ENCODE peak calls at places on chromosome 7, in seven cellular contexts. D, W, Y, J, A, I and E are unnamed samples.
A peak's percentile ranks its signal among the peaks of the same experiment; 100 is the strongest.

GRCh38 chr7:105885386-105886111 is 9.2 kb upstream of the ATXN7L1 start:
- DNase-seq in D (peak; percentile 19), W (no peak), Y (no peak), J (no peak), A (no peak), I (no peak), E (peak; percentile 14)

GRCh38 chr7:11847336-11847735 is 15.3 kb upstream of the THSD7A start:
- DNase-seq in D (peak; percentile 47), W (peak; percentile 69), Y (no peak), J (no peak), A (no peak), I (no peak), E (no peak)

GRCh38 chr7:155289949-155290501 is 7.7 kb upstream of the INSIG1 start:
- DNase-seq in D (no peak), W (no peak), Y (no peak), J (no peak), A (no peak), I (no peak), E (no peak)

GRCh38 chr7:6165521-6166325 is 106.7 kb downstream of the CYTH3 start:
- DNase-seq in D (no peak), W (no peak), Y (no peak), J (no peak), A (no peak), I (no peak), E (no peak)

GRCh38 chr7:140403878-140404564 is at the start of gene RAB19:
- DNase-seq in D (no peak), W (no peak), Y (no peak), J (no peak), A (no peak), I (no peak), E (peak; percentile 75)

GRCh38 chr7:156735861-156736260 is 95.3 kb downstream of the RNF32 start:
- DNase-seq in D (peak; percentile 61), W (no peak), Y (no peak), J (no peak), A (no peak), I (no peak), E (no peak)

GRCh38 chr7:152050547-152050971 is 25.1 kb downstream of the GALNT11 start:
- DNase-seq in D (peak; percentile 50), W (peak; percentile 62), Y (no peak), J (no peak), A (peak; percentile 15), I (no peak), E (no peak)

GRCh38 chr7:37284805-37285211 is 163.9 kb downstream of the ELMO1 start:
- DNase-seq in D (no peak), W (peak; percentile 6), Y (peak; percentile 35), J (peak; percentile 82), A (no peak), I (no peak), E (peak; percentile 62)

GRCh38 chr7:148535227-148535626 is 55.3 kb upstream of the C7orf33 start:
- DNase-seq in D (peak; percentile 17), W (no peak), Y (no peak), J (no peak), A (no peak), I (no peak), E (peak; percentile 15)

GRCh38 chr7:151453326-151453791 is 13.4 kb upstream of the CRYGN start:
- DNase-seq in D (no peak), W (no peak), Y (no peak), J (peak; percentile 56), A (peak; percentile 21), I (no peak), E (peak; percentile 8)

GRCh38 chr7:86598721-86599120 is 45.0 kb upstream of the GRM3 start:
- DNase-seq in D (no peak), W (no peak), Y (no peak), J (no peak), A (no peak), I (no peak), E (no peak)

GRCh38 chr7:85456254-85456653 is 269.4 kb upstream of the SEMA3D start:
- DNase-seq in D (no peak), W (no peak), Y (no peak), J (no peak), A (no peak), I (no peak), E (no peak)

GRCh38 chr7:39271386-39271785 is 293.7 kb downstream of the POU6F2 start:
- DNase-seq in D (peak; percentile 13), W (peak; percentile 7), Y (no peak), J (no peak), A (peak; percentile 15), I (no peak), E (peak; percentile 22)

GRCh38 chr7:135512135-135512887 is 2.4 kb upstream of the CNOT4 start:
- DNase-seq in D (peak; percentile 84), W (peak; percentile 76), Y (peak; percentile 59), J (peak; percentile 26), A (peak; percentile 67), I (no peak), E (no peak)

GRCh38 chr7:75977741-75978140 is 16.7 kb downstream of the TMEM120A start:
- DNase-seq in D (peak; percentile 53), W (peak; percentile 67), Y (no peak), J (peak; percentile 74), A (peak; percentile 38), I (no peak), E (no peak)

DNA sequence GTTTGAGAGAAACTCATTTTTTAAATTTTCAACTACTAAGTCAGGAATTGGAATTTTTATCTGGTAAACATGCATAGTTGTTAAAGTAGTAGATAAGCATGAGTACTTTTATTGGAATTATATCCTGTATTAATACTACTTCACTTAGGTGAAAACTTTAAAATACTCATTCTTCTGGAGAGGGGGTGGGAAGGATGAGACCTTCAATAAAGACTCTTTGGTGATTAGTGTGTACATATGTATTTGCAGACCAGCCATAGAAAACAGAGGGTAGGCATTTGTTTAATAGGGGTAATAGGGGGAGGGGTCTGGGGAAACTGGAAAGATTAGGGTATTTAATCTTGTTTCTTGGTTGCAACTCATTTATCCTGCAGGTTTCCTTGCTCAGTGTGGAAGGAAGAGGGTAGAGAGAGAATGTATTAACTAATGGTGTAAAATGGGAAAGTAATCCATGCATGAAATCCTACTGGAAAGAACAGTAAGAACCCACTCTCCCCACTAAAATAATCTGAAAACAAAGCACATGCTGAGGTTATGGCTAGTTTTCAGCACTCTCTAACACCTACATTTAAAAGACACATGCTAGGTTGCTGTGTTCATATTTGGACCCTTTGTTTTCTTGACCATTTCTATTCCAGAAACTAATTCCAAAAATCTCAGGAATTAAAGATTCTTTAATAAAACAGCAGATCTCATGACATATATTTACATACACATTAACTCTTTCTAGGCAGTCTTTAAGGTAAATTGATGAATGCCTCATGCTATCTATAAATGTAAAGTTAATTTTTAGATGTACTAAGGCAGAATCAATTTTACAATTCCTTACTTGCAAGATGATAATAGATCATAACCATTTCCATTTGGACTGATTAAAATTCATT is 6.2 kb upstream of the IGF2BP3 start:
- DNase-seq in D (no peak), W (no peak), Y (no peak), J (no peak), A (no peak), I (no peak), E (no peak)
- H3K4me3 ChIP-seq in D (no peak overlapping the region), W (no peak overlapping the region), Y (peak overlapping the region; percentile 6), J (no peak overlapping the region), A (no peak overlapping the region), I (no peak overlapping the region), E (no peak overlapping the region)

GRCh38 chr7:1321411-1322239 is 89.0 kb downstream of the UNCX start:
- DNase-seq in D (no peak), W (no peak), Y (no peak), J (no peak), A (no peak), I (no peak), E (no peak)
- H3K4me3 ChIP-seq in D (no peak overlapping the region), W (no peak overlapping the region), Y (no peak overlapping the region), J (no peak overlapping the region), A (no peak overlapping the region), I (no peak overlapping the region), E (no peak overlapping the region)

GRCh38 chr7:27109533-27110162 is 7.2 kb upstream of the HOXA2 start:
- DNase-seq in D (no peak), W (no peak), Y (no peak), J (peak; percentile 40), A (no peak), I (no peak), E (no peak)
- H3K4me3 ChIP-seq in D (no peak overlapping the region), W (no peak overlapping the region), Y (no peak overlapping the region), J (no peak overlapping the region), A (no peak overlapping the region), I (no peak overlapping the region), E (no peak overlapping the region)

GRCh38 chr7:116355423-116355765 is 144.1 kb upstream of the CAV2 start:
- DNase-seq in D (no peak), W (no peak), Y (no peak), J (no peak), A (no peak), I (no peak), E (no peak)
- H3K4me3 ChIP-seq in D (peak overlapping the region; percentile 21), W (peak overlapping the region; percentile 33), Y (peak overlapping the region; percentile 49), J (peak overlapping the region; percentile 0), A (peak overlapping the region; percentile 68), I (peak overlapping the region; percentile 21), E (no peak overlapping the region)

GRCh38 chr7:100965051-100965722 is 4.2 kb upstream of the MUC12 start:
- DNase-seq in D (no peak), W (no peak), Y (no peak), J (no peak), A (no peak), I (no peak), E (no peak)
- H3K4me3 ChIP-seq in D (no peak overlapping the region), W (no peak overlapping the region), Y (peak overlapping the region; percentile 53), J (no peak overlapping the region), A (no peak overlapping the region), I (no peak overlapping the region), E (peak overlapping the region; percentile 0)

DNA sequence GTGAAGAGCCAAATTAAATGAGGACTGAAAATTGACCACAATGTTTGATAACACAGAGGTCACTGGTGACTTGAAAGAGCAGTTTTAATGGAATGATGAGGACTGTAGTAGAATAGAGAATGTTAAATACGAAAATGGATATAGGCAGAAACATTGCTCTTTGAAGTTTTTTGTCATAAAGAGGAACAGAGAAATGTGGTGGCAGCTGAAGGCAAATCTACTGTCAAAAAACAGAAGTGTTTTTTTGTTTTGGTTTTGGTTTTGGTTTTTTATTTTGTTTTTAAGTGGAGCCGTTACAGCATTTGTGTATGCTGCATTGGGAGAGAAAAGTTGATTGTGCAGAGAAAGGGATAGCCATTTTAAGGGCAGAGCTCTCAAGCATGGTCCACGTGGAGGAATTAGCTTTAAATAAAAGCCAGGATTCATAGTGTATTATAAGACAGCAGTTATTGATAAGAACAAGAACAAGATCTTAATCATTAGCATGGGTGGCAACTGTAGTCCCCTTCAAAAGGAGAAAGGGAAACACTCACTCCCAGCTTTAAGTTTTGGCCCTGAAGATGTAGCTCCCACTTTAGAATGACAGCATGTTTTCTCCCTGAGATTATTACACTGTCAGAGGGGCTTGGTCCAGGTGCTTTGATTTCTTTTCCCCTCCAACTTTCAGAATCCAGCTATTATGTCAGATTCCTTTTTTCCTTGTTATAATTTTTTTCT is 156.7 kb upstream of the BET1 start:
- DNase-seq in D (no peak), W (no peak), Y (no peak), J (no peak), A (no peak), I (no peak), E (no peak)
- H3K4me3 ChIP-seq in D (no peak overlapping the region), W (no peak overlapping the region), Y (no peak overlapping the region), J (no peak overlapping the region), A (no peak overlapping the region), I (no peak overlapping the region), E (no peak overlapping the region)

GRCh38 chr7:96903906-96904305 is 101.4 kb upstream of the DLX6 start:
- DNase-seq in D (no peak), W (no peak), Y (no peak), J (no peak), A (no peak), I (no peak), E (no peak)

GRCh38 chr7:96899108-96899507 is 106.2 kb upstream of the DLX6 start:
- DNase-seq in D (no peak), W (no peak), Y (no peak), J (no peak), A (no peak), I (no peak), E (no peak)

GRCh38 chr7:96901822-96902412 is 103.4 kb upstream of the DLX6 start:
- DNase-seq in D (no peak), W (no peak), Y (no peak), J (no peak), A (no peak), I (no peak), E (no peak)
- H3K4me3 ChIP-seq in D (no peak overlapping the region), W (no peak overlapping the region), Y (no peak overlapping the region), J (no peak overlapping the region), A (no peak overlapping the region), I (no peak overlapping the region), E (no peak overlapping the region)